ENCODE peak calls at places on chromosomes 2 and 18, in ten cellular contexts. F is Panc1; H is neural progenitor cell; A is vagina; P is CD8-positive, alpha-beta T cell; Y is Peyer's patch; L is OCI-LY7; E is IMR-90; K is effector memory CD4-positive, alpha-beta T cell; G is thyroid gland. X is an unnamed sample. For H3K4me1, the result is how much of the 10 kb centered on the place peaks cover.

GRCh38 chr2:190267302-190267701 is 52.3 kb downstream of the HIBCH start:
- DNase-seq in G (no peak), H (no peak), E (peak), P (no peak), A (no peak), F (peak), L (no peak), K (no peak), Y (no peak), X (no peak)

GRCh38 chr18:54531402-54532065 is 59.5 kb upstream of the DYNAP start:
- DNase-seq in G (no peak), H (no peak), K (no peak), E (no peak), P (no peak), F (no peak), Y (no peak), L (no peak), A (no peak), X (no peak)

GRCh38 chr18:64134044-64134757 is 14.7 kb downstream of the LINC00305 start:
- DNase-seq in A (no peak), G (no peak), L (no peak), P (no peak), K (no peak), Y (no peak), H (peak), E (no peak), F (no peak), X (no peak)

GRCh38 chr18:63224574-63224973 is 95.0 kb downstream of the BCL2 start:
- DNase-seq in F (no peak), Y (no peak), P (no peak), L (no peak), G (no peak), A (no peak), E (no peak), H (no peak), K (peak), X (peak)

GRCh38 chr2:179580378-179581146 is 280.9 kb downstream of the ZNF385B start:
- DNase-seq in K (no peak), L (no peak), H (no peak), E (no peak), Y (no peak), P (no peak), A (no peak), G (no peak), F (no peak), X (no peak)

GRCh38 chr2:238847841-238848565 is at the start of gene TWIST2:
- DNase-seq in G (peak), F (no peak), K (no peak), P (no peak), Y (peak), H (peak), A (peak), L (no peak), E (peak), X (peak)

GRCh38 chr2:202034249-202035088 is 814 bp downstream of the FZD7 start:
- DNase-seq in H (peak), F (no peak), Y (peak), K (peak), L (no peak), A (no peak), G (peak), E (no peak), P (peak), X (peak)

GRCh38 chr2:119407430-119408220 is 24.0 kb upstream of the TMEM37 start:
- DNase-seq in E (peak), Y (no peak), P (no peak), K (no peak), L (peak), G (peak), F (peak), H (peak), A (no peak), X (peak)

GRCh38 chr18:44594779-44595467 is 85.8 kb upstream of the SETBP1 start:
- DNase-seq in G (no peak), E (peak), P (no peak), L (no peak), K (no peak), Y (no peak), H (no peak), F (no peak), A (no peak), X (peak)

GRCh38 chr2:7009207-7009911 is 92.1 kb downstream of the RNF144A start:
- DNase-seq in K (no peak), E (no peak), F (no peak), Y (no peak), P (no peak), L (no peak), H (no peak), G (no peak), A (no peak), X (no peak)

GRCh38 chr2:11618708-11619062 is 51.3 kb downstream of the NTSR2 start:
- DNase-seq in E (no peak), A (no peak), F (no peak), H (no peak), G (no peak), P (no peak), K (no peak), L (no peak), Y (no peak), X (no peak)

GRCh38 chr2:217684431-217685254 is 318.2 kb downstream of the TNS1 start:
- DNase-seq in F (no peak), G (no peak), H (no peak), Y (no peak), K (no peak), A (no peak), E (no peak), P (no peak), L (no peak), X (no peak)

GRCh38 chr2:222318712-222319575 is 20.1 kb upstream of the PAX3 start:
- DNase-seq in Y (peak), L (peak), A (no peak), K (no peak), E (no peak), F (no peak), H (peak), G (peak), P (no peak), X (peak)

GRCh38 chr2:205903549-205904129 is 182.3 kb downstream of the INO80D start:
- DNase-seq in K (no peak), L (peak), E (no peak), Y (peak), A (no peak), H (peak), P (no peak), G (no peak), F (no peak), X (no peak)

GRCh38 chr2:85753525-85754312 is at the start of gene ATOH8:
- DNase-seq in P (no peak), A (no peak), Y (peak), H (peak), F (no peak), K (no peak), G (peak), L (peak), E (peak), X (peak)

GRCh38 chr2:214465386-214466146 is 54.7 kb downstream of the VWC2L start:
- DNase-seq in E (peak), F (no peak), Y (no peak), K (no peak), A (no peak), H (no peak), G (no peak), P (no peak), L (no peak), X (no peak)

GRCh38 chr2:238952261-238952924 is 104.5 kb downstream of the TWIST2 start:
- DNase-seq in G (no peak), P (no peak), H (no peak), Y (no peak), L (no peak), A (peak), K (no peak), E (peak), F (no peak), X (peak)

GRCh38 chr2:39696838-39697237 is 31.1 kb downstream of the TMEM178A start:
- DNase-seq in L (peak), P (no peak), A (no peak), G (no peak), K (no peak), E (peak), H (no peak), F (peak), Y (no peak), X (peak)

GRCh38 chr2:214706986-214707385 is 102.5 kb downstream of the BARD1 start:
- DNase-seq in K (no peak), E (peak), Y (no peak), F (no peak), G (no peak), A (no peak), H (no peak), L (no peak), P (no peak), X (no peak)

GRCh38 chr2:105858868-105859693 is 114.4 kb downstream of the NCK2 start:
- DNase-seq in Y (no peak), G (no peak), A (peak), E (no peak), L (no peak), P (peak), H (no peak), F (no peak), K (no peak), X (no peak)

GRCh38 chr2:208306291-208306690 is 40.2 kb downstream of the PIKFYVE start:
- DNase-seq in H (no peak), K (no peak), F (no peak), L (no peak), E (peak), P (no peak), G (no peak), Y (no peak), A (no peak), X (no peak)

GRCh38 chr18:9062418-9062751 is 40.1 kb upstream of the NDUFV2 start:
- DNase-seq in E (no peak), F (no peak), Y (no peak), H (no peak), P (no peak), L (no peak), G (no peak), A (no peak), K (no peak), X (no peak)
- H3K4me1 ChIP-seq in E (under half), F (under half), Y (under half), H (under half), P (under half), L (half or more), G (under half), A (under half), K (under half), X (under half)

GRCh38 chr2:168525741-168526140 is 69.7 kb downstream of the CERS6 start:
- DNase-seq in Y (no peak), K (no peak), G (no peak), E (no peak), P (no peak), L (no peak), H (no peak), A (no peak), F (no peak), X (no peak)
- H3K27ac ChIP-seq in Y (no peak), K (no peak), G (no peak), E (no peak), P (no peak), L (no peak), H (no peak), A (peak), F (no peak), X (no peak)

GRCh38 chr18:70374154-70374553 is 85.3 kb downstream of the SOCS6 start:
- DNase-seq in L (no peak), E (peak), A (no peak), F (no peak), H (no peak), P (no peak), K (no peak), G (no peak), Y (no peak), X (no peak)
- H3K4me1 ChIP-seq in L (under half), E (under half), A (under half), F (half or more), H (under half), P (under half), K (under half), G (under half), Y (under half), X (under half)

GRCh38 chr2:127706215-127706990 is 5.1 kb downstream of the SFT2D3 start:
- DNase-seq in A (no peak), E (no peak), L (no peak), G (no peak), F (no peak), P (no peak), Y (no peak), K (no peak), H (no peak), X (no peak)

GRCh38 chr2:127707890-127708648 is 6.8 kb downstream of the SFT2D3 start:
- DNase-seq in A (no peak), K (no peak), Y (no peak), L (no peak), H (no peak), E (no peak), P (no peak), F (no peak), G (peak), X (peak)

GRCh38 chr2:127704641-127705243 is 3.4 kb downstream of the SFT2D3 start:
- DNase-seq in Y (no peak), E (no peak), P (no peak), G (no peak), A (no peak), F (no peak), K (no peak), L (no peak), H (no peak), X (peak)

GRCh38 chr2:127703282-127703681 is 2.0 kb downstream of the SFT2D3 start:
- DNase-seq in F (no peak), H (no peak), Y (no peak), E (no peak), L (no peak), A (no peak), P (no peak), G (no peak), K (no peak), X (peak)

GRCh38 chr2:127705281-127706065 is 4.2 kb downstream of the SFT2D3 start:
- DNase-seq in Y (no peak), H (no peak), E (peak), L (no peak), A (no peak), P (no peak), F (no peak), K (no peak), G (no peak), X (peak)
- H3K27ac ChIP-seq in Y (no peak), H (peak), E (peak), L (no peak), A (peak), P (no peak), F (no peak), K (no peak), G (no peak), X (peak)

DNA sequence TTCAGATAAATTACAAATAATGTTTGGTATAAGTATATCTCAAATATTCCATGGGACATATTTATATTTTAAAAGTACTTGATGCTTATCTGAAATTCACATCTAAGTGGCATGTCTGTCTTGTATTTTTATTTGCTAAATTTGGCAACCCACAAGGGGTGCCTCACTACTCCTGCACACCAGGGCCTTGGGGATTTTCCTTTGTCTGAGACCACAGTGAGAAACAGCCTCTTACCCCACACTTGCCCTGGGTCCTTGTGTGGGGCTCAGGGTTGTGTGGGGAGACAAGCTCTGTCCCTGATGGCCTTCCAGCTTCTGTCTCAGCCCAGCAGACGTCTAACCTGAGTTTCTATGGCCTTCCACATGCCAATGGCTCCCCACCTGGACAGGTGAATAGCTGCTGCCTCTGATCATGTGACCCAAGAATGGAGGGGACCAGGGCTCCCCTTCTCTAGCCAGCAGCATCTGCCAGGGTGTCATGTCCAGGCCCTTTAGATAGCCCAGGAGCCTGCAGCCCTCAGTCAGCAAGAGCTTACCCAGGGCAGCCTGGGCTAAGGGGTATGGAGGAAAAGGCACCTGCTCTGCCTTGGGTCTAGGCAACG is 49.5 kb upstream of the MRPL33 start:
- DNase-seq in K (no peak), Y (no peak), L (no peak), P (no peak), H (no peak), G (no peak), F (no peak), A (no peak), E (no peak), X (no peak)
- H3K4me1 ChIP-seq in K (under half), Y (under half), L (under half), P (under half), H (under half), G (under half), F (under half), A (under half), E (under half), X (under half)

GRCh38 chr2:196390243-196391148 is 219.1 kb upstream of the STK17B start:
- DNase-seq in E (no peak), F (no peak), A (no peak), Y (no peak), P (no peak), L (no peak), K (no peak), G (no peak), H (no peak), X (no peak)
- H3K27ac ChIP-seq in E (no peak), F (no peak), A (no peak), Y (no peak), P (no peak), L (no peak), K (no peak), G (no peak), H (no peak), X (no peak)

DNA sequence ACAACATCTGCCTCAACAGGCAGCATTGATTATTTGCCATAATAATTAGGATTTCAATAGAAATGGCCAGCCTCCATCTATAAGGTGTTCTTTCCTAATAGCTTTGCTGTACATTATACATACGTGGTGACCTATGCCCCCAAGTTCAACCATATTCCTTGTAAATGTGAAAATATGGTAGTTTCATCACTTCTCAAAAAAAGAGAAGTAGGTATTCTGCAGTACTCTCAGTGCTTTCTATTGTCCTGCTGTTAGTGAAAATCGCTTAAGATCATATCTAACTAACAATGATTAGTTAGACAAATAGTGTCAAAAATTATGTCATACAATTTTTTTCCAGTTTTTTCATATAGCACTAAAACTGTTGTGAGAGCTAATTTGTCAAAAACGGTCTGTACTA is 79.6 kb downstream of the SLC4A10 start:
- DNase-seq in Y (no peak), F (no peak), H (no peak), K (no peak), A (no peak), P (no peak), G (no peak), L (no peak), E (no peak), X (no peak)
- H3K4me1 ChIP-seq in Y (under half), F (under half), H (under half), K (under half), A (under half), P (under half), G (under half), L (under half), E (under half), X (under half)

X was measured in osteoblast.